ENCODE peak calls at places on chromosomes 1 and 21, in ten cellular contexts. K is Karpas-422; S is cardiac muscle cell; D is choroid plexus epithelial cell; W is HFF-Myc; T is neuronal stem cell; R is CD4-positive, alpha-beta memory T cell; M is coronary artery; J is CD8-positive, alpha-beta T cell; Z is Peyer's patch. C is an unnamed sample.

GRCh38 chr21:38229260-38229877 is 27.4 kb upstream of the KCNJ15 start:
- DNase-seq in K (peak), S (peak), D (peak), W (no peak), T (peak), R (no peak), M (no peak), J (no peak), Z (no peak), C (peak)

GRCh38 chr21:26965091-26965566 is 1.8 kb downstream of the ADAMTS5 start:
- DNase-seq in K (no peak), S (no peak), D (no peak), W (no peak), T (no peak), R (no peak), M (peak), J (no peak), Z (no peak), C (no peak)

GRCh38 chr1:35264861-35265260 is 3.6 kb upstream of the ZMYM4 start:
- DNase-seq in K (no peak), S (peak), D (peak), W (peak), T (no peak), R (no peak), M (no peak), J (no peak), Z (no peak), C (no peak)

GRCh38 chr21:35697321-35697808 is 363.0 kb downstream of the SETD4 start:
- DNase-seq in K (no peak), S (peak), D (peak), W (peak), T (no peak), R (no peak), M (no peak), J (no peak), Z (peak), C (peak)

GRCh38 chr1:201825245-201825644 is 3.7 kb upstream of the IPO9 start:
- DNase-seq in K (no peak), S (no peak), D (no peak), W (no peak), T (no peak), R (no peak), M (no peak), J (no peak), Z (no peak), C (no peak)

GRCh38 chr1:212500351-212500750 is 67.6 kb downstream of the NENF start:
- DNase-seq in K (no peak), S (no peak), D (no peak), W (no peak), T (no peak), R (no peak), M (no peak), J (no peak), Z (no peak), C (no peak)

GRCh38 chr1:81804320-81804719 is 3.6 kb downstream of the ADGRL2 start:
- DNase-seq in K (no peak), S (no peak), D (no peak), W (no peak), T (peak), R (no peak), M (no peak), J (no peak), Z (no peak), C (no peak)

GRCh38 chr1:27981146-27981545 is 21.4 kb downstream of the XKR8 start:
- DNase-seq in K (no peak), S (no peak), D (no peak), W (no peak), T (no peak), R (no peak), M (no peak), J (no peak), Z (no peak), C (no peak)

GRCh38 chr1:70434253-70434859 is 23.3 kb downstream of the CTH start:
- DNase-seq in K (no peak), S (no peak), D (no peak), W (no peak), T (no peak), R (no peak), M (no peak), J (no peak), Z (no peak), C (no peak)

GRCh38 chr1:26405281-26405915 is 5.2 kb upstream of the LIN28A start:
- DNase-seq in K (no peak), S (peak), D (peak), W (no peak), T (no peak), R (no peak), M (no peak), J (no peak), Z (no peak), C (no peak)

GRCh38 chr1:172654535-172654934 is 4.4 kb upstream of the FASLG start:
- DNase-seq in K (no peak), S (peak), D (peak), W (no peak), T (no peak), R (no peak), M (no peak), J (no peak), Z (no peak), C (no peak)

GRCh38 chr1:86696522-86696921 is 7.9 kb upstream of the SH3GLB1 start:
- DNase-seq in K (no peak), S (peak), D (peak), W (no peak), T (no peak), R (no peak), M (no peak), J (no peak), Z (no peak), C (no peak)

GRCh38 chr1:214425723-214426419 is 125.5 kb downstream of the PTPN14 start:
- DNase-seq in K (no peak), S (no peak), D (no peak), W (no peak), T (no peak), R (no peak), M (no peak), J (no peak), Z (no peak), C (no peak)

GRCh38 chr1:214426420-214426812 is 125.0 kb downstream of the PTPN14 start:
- DNase-seq in K (no peak), S (no peak), D (no peak), W (no peak), T (no peak), R (no peak), M (no peak), J (no peak), Z (no peak), C (no peak)

GRCh38 chr1:214425101-214425500 is 126.3 kb downstream of the PTPN14 start:
- DNase-seq in K (no peak), S (no peak), D (no peak), W (no peak), T (no peak), R (no peak), M (no peak), J (no peak), Z (no peak), C (no peak)

GRCh38 chr1:214429951-214430742 is 121.3 kb downstream of the PTPN14 start:
- DNase-seq in K (no peak), S (peak), D (peak), W (no peak), T (no peak), R (no peak), M (no peak), J (no peak), Z (no peak), C (no peak)

GRCh38 chr1:214427871-214428277 is 123.5 kb downstream of the PTPN14 start:
- DNase-seq in K (peak), S (peak), D (peak), W (peak), T (no peak), R (peak), M (no peak), J (peak), Z (peak), C (peak)
- H3K4me3 ChIP-seq in K (peak), S (no peak), D (no peak), W (no peak), T (peak), R (no peak), M (no peak), J (no peak), Z (no peak), C (no peak)

DNA sequence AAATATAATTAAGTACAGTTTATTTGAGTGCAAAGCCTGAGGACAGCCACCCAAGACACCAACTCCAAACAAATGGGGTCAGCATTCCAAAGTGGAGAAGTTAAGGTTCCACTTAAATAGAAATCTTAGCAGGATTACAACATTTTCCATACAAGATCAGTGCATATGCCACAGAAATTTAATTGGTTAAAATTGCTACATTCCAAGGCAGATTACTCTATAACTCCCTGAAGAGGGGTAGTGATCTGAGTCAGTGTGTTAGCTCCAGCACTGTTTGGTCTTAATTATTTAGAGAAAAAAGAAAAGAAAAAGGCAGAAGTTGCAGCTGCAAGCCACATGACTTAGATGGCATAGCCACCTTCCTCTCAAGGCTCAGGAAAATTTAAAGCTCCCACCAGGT is 297.5 kb downstream of the HHIPL2 start:
- DNase-seq in K (no peak), S (peak), D (no peak), W (no peak), T (no peak), R (no peak), M (no peak), J (no peak), Z (no peak), C (no peak)
- H3K4me3 ChIP-seq in K (no peak), S (no peak), D (no peak), W (no peak), T (no peak), R (no peak), M (no peak), J (no peak), Z (no peak), C (no peak)

GRCh38 chr1:43284065-43284464 is 1.3 kb downstream of the C1orf210 start:
- DNase-seq in K (no peak), S (no peak), D (no peak), W (no peak), T (no peak), R (no peak), M (no peak), J (no peak), Z (no peak), C (no peak)

GRCh38 chr1:43285269-43285986 is at the start of gene C1orf210:
- DNase-seq in K (no peak), S (no peak), D (no peak), W (no peak), T (no peak), R (no peak), M (no peak), J (no peak), Z (peak), C (no peak)

GRCh38 chr1:43286533-43286932 is 1.2 kb upstream of the C1orf210 start:
- DNase-seq in K (no peak), S (no peak), D (no peak), W (no peak), T (no peak), R (no peak), M (no peak), J (no peak), Z (no peak), C (no peak)

GRCh38 chr1:43284711-43285110 is 670 bp downstream of the C1orf210 start:
- DNase-seq in K (no peak), S (no peak), D (no peak), W (no peak), T (no peak), R (no peak), M (no peak), J (no peak), Z (no peak), C (no peak)

DNA sequence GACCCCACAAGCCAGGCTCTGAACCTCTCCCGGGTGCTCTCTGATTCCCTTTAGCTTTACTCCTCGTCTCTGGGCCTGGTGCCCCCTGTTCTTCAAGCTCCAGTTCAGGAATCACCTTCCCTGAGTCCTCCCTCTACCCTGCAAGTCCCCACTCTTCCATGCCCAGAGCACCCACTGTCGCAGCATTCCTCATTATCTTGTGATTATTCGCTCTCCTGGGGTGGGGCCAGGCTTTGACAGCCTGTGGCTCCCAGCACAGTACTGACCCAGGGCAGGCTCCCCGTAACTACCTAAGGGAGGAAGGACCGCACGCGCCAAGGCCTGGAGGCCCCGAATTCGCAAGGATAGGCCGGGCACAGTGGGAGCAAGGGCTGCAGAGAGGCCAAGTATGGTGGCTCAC is 734 bp upstream of the C1orf210 start:
- DNase-seq in K (no peak), S (no peak), D (no peak), W (no peak), T (no peak), R (no peak), M (no peak), J (no peak), Z (no peak), C (no peak)
- H3K4me3 ChIP-seq in K (no peak), S (no peak), D (no peak), W (no peak), T (no peak), R (no peak), M (no peak), J (no peak), Z (peak), C (no peak)

GRCh38 chr1:150155413-150156071 is 5.8 kb downstream of the PLEKHO1 start:
- DNase-seq in K (no peak), S (no peak), D (no peak), W (no peak), T (no peak), R (no peak), M (no peak), J (no peak), Z (peak), C (no peak)

GRCh38 chr1:150151291-150152181 is 1.8 kb downstream of the PLEKHO1 start:
- DNase-seq in K (no peak), S (no peak), D (no peak), W (no peak), T (no peak), R (peak), M (no peak), J (peak), Z (peak), C (peak)

GRCh38 chr1:150152182-150152536 is 2.4 kb downstream of the PLEKHO1 start:
- DNase-seq in K (no peak), S (no peak), D (no peak), W (no peak), T (no peak), R (no peak), M (no peak), J (no peak), Z (no peak), C (no peak)

GRCh38 chr1:150152772-150153461 is 3.2 kb downstream of the PLEKHO1 start:
- DNase-seq in K (no peak), S (peak), D (peak), W (no peak), T (no peak), R (no peak), M (no peak), J (no peak), Z (no peak), C (no peak)

GRCh38 chr1:150154143-150154542 is 4.4 kb downstream of the PLEKHO1 start:
- DNase-seq in K (no peak), S (peak), D (no peak), W (no peak), T (no peak), R (no peak), M (no peak), J (no peak), Z (no peak), C (no peak)
- H3K4me3 ChIP-seq in K (no peak), S (no peak), D (no peak), W (no peak), T (no peak), R (no peak), M (peak), J (no peak), Z (no peak), C (no peak)

DNA sequence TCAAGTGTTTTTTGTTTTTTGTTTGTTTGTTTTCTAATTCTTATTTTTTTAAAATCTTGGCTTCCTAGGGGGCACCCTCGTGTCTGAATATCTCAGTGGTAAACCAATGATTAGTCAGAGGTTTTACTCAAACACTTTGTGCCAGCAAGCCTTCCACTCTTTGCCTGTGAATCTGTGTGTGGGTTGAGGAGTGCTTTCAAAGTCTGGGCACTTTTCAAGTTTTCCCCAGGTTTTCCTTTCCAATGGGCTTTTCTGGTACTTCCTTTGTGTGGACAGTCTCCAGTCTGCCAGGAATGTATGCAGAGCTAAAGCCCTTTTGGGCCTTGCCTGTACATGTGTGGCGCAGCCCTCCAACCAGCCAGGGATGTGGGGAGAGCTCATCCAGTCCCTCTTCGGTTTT is 9.7 kb upstream of the PPIE start:
- DNase-seq in K (no peak), S (peak), D (no peak), W (no peak), T (no peak), R (no peak), M (no peak), J (no peak), Z (no peak), C (no peak)
- H3K4me3 ChIP-seq in K (no peak), S (no peak), D (no peak), W (no peak), T (no peak), R (no peak), M (no peak), J (no peak), Z (no peak), C (no peak)

GRCh38 chr1:235073968-235074334 is 54.7 kb downstream of the TOMM20 start:
- DNase-seq in K (no peak), S (no peak), D (no peak), W (no peak), T (no peak), R (no peak), M (no peak), J (no peak), Z (peak), C (no peak)
- H3K4me3 ChIP-seq in K (no peak), S (no peak), D (no peak), W (no peak), T (no peak), R (no peak), M (no peak), J (no peak), Z (no peak), C (no peak)

DNA sequence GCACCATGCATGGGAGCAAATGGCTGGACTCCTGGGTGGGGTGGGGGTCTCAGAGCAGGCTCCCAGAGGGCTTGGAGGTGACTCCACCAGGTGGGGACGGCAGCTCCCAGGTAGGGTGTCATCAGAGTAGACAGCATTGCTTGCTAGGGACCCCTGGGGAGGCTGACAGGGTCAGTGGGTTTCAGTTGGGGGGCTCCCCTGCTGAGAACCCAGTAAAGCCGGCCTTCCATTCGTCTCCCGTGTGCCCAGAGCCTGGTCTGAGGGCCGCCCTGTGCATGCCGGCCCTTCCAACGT is 4.7 kb upstream of the GJC2 start:
- DNase-seq in K (no peak), S (no peak), D (no peak), W (no peak), T (no peak), R (no peak), M (no peak), J (no peak), Z (no peak), C (no peak)
- H3K4me3 ChIP-seq in K (no peak), S (no peak), D (no peak), W (no peak), T (no peak), R (no peak), M (no peak), J (no peak), Z (no peak), C (no peak)

C was measured in DND-41.